ENCODE peak calls at places on chromosome 21, in eight cellular contexts. Z is heart left ventricle, I is endothelial cell of umbilical vein, K is H54, T is sigmoid colon, A is body of pancreas, D is transverse colon, U is tibial nerve. S is an unnamed sample.

GRCh38 chr21:33687634-33688033 is 45.3 kb downstream of the ITSN1 start:
- DNase-seq in I (no peak), U (no peak), A (no peak), D (no peak), K (no peak), Z (no peak), T (no peak), S (no peak)

GRCh38 chr21:31284797-31285397 is 59.2 kb downstream of the TIAM1 start:
- DNase-seq in T (no peak), K (peak), A (no peak), Z (peak), D (no peak), I (no peak), U (no peak), S (no peak)

GRCh38 chr21:42218836-42219605 is at the start of gene ABCG1:
- DNase-seq in A (no peak), D (peak), K (no peak), Z (no peak), T (peak), U (no peak), I (peak), S (no peak)

GRCh38 chr21:21268885-21269284 is 270.7 kb downstream of the NCAM2 start:
- DNase-seq in U (no peak), T (no peak), D (no peak), Z (no peak), I (no peak), A (no peak), K (no peak), S (no peak)

GRCh38 chr21:21101911-21102310 is 103.7 kb downstream of the NCAM2 start:
- DNase-seq in D (no peak), I (no peak), A (no peak), T (no peak), U (no peak), K (no peak), Z (no peak), S (no peak)

GRCh38 chr21:15098908-15099307 is 34.1 kb upstream of the NRIP1 start:
- DNase-seq in K (no peak), A (no peak), I (no peak), Z (no peak), U (no peak), D (no peak), T (no peak), S (no peak)

GRCh38 chr21:42770717-42771502 is 108.4 kb downstream of the WDR4 start:
- DNase-seq in K (no peak), I (no peak), A (no peak), D (no peak), T (no peak), Z (no peak), U (no peak), S (no peak)

GRCh38 chr21:34630536-34631143 is 15.7 kb upstream of the RCAN1 start:
- DNase-seq in T (no peak), I (peak), U (no peak), Z (no peak), D (no peak), K (peak), A (peak), S (peak)

GRCh38 chr21:43323244-43324005 is 103.5 kb downstream of the SIK1 start:
- DNase-seq in U (no peak), D (no peak), A (peak), K (no peak), I (no peak), T (no peak), Z (peak), S (no peak)

GRCh38 chr21:26850116-26850643 is 5.0 kb upstream of the ADAMTS1 start:
- DNase-seq in U (no peak), I (peak), A (no peak), T (no peak), Z (no peak), K (no peak), D (no peak), S (no peak)

GRCh38 chr21:32499249-32500055 is 85.9 kb downstream of the TCP10L start:
- DNase-seq in Z (peak), A (no peak), D (no peak), I (peak), T (peak), K (peak), U (no peak), S (no peak)

GRCh38 chr21:17610862-17611261 is 1.8 kb downstream of the BTG3 start:
- DNase-seq in Z (no peak), U (no peak), K (no peak), D (peak), T (peak), I (no peak), A (peak), S (no peak)

GRCh38 chr21:38968887-38969543 is 163.3 kb downstream of the ETS2 start:
- DNase-seq in K (no peak), D (no peak), I (no peak), U (no peak), T (no peak), Z (no peak), A (no peak), S (no peak)

GRCh38 chr21:42542196-42542595 is 28.5 kb downstream of the SLC37A1 start:
- DNase-seq in I (no peak), D (no peak), A (no peak), K (no peak), T (peak), U (no peak), Z (no peak), S (no peak)

GRCh38 chr21:18373631-18374030 is 30.0 kb downstream of the TMPRSS15 start:
- DNase-seq in Z (no peak), I (no peak), U (no peak), D (no peak), A (no peak), T (no peak), K (no peak), S (no peak)

GRCh38 chr21:28111151-28111619 is 881.5 kb downstream of the LTN1 start:
- DNase-seq in Z (peak), D (peak), K (no peak), U (no peak), I (peak), T (peak), A (peak), S (no peak)

GRCh38 chr21:32456497-32456918 is 44.0 kb downstream of the EVA1C start:
- DNase-seq in U (no peak), D (no peak), A (no peak), T (peak), K (no peak), I (peak), Z (no peak), S (no peak)

GRCh38 chr21:39373634-39374033 is 24.7 kb upstream of the HMGN1 start:
- DNase-seq in Z (no peak), T (no peak), K (no peak), I (peak), A (no peak), D (no peak), U (no peak), S (no peak)

GRCh38 chr21:38898422-38899098 is 92.8 kb downstream of the ETS2 start:
- DNase-seq in I (peak), U (no peak), Z (no peak), D (no peak), T (no peak), K (no peak), A (no peak), S (no peak)

GRCh38 chr21:34884346-34884929 is 164.7 kb downstream of the RUNX1 start:
- DNase-seq in Z (no peak), T (no peak), K (no peak), D (no peak), A (no peak), U (no peak), I (peak), S (no peak)

GRCh38 chr21:33115586-33116541 is 45.9 kb downstream of the OLIG1 start:
- DNase-seq in T (peak), Z (no peak), U (no peak), K (no peak), I (no peak), A (peak), D (no peak), S (no peak)

GRCh38 chr21:31354604-31355443 is 10.8 kb upstream of the TIAM1 start:
- DNase-seq in T (no peak), K (peak), I (no peak), Z (no peak), A (no peak), U (no peak), D (peak), S (no peak)

GRCh38 chr21:21114456-21114855 is 116.2 kb downstream of the NCAM2 start:
- DNase-seq in A (no peak), I (no peak), K (no peak), D (no peak), U (no peak), T (no peak), Z (no peak), S (no peak)

GRCh38 chr21:41260428-41260827 is 56.2 kb upstream of the FAM3B start:
- DNase-seq in Z (no peak), T (no peak), K (no peak), I (no peak), D (no peak), A (no peak), U (no peak), S (no peak)

GRCh38 chr21:44550807-44551206 is 498 bp downstream of the KRTAP10-2 start:
- DNase-seq in D (peak), T (no peak), Z (peak), A (no peak), U (no peak), I (no peak), K (no peak), S (no peak)

GRCh38 chr21:44548922-44549321 is 2.4 kb downstream of the KRTAP10-2 start:
- DNase-seq in K (no peak), A (no peak), D (no peak), U (no peak), Z (no peak), T (no peak), I (no peak), S (no peak)

GRCh38 chr21:44548381-44548780 is 2.9 kb downstream of the KRTAP10-2 start:
- DNase-seq in A (no peak), D (no peak), K (no peak), I (no peak), Z (no peak), U (no peak), T (no peak), S (no peak)

GRCh38 chr21:44549525-44550211 is 1.6 kb downstream of the KRTAP10-2 start:
- DNase-seq in K (no peak), U (no peak), T (no peak), I (no peak), D (no peak), Z (no peak), A (no peak), S (no peak)

DNA sequence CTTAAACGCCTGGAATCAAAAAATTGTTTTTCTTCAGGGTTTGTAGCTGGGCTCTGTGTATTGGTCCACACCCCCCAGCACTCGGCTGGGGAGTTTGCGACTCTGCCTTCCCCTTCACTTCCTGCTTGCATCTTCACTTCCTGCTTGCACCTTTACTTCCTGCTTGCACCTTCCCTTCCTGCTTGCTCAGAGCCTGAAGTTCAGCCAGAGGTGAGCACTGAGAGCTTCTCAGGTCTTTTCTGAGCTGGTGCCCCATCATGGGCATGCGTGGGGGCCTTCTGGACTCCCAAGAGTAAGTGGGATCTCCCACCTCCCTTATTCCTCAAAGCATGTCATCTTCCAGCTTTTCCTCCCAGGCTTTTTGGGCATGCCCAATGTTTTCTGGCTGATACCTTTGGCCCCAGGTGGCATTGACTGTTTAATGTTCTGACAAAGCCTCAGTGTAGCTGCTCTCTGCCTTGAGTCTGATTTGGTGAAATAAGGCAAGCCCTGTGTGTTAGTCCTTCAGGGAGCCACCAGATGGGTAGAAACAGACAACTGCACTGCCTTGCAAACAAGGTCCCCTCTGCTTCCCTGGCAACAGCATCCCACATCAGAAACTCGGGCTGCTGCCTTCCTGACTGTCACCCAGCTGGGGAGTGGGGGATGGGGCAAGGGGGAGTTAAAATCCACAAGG is 3.5 kb downstream of the KRTAP10-2 start:
- DNase-seq in I (no peak), A (no peak), D (no peak), T (no peak), Z (no peak), U (no peak), K (no peak), S (no peak)
- TF ChIP-seq POLR2A in I (no peak), A (no peak), D (no peak), T (no peak), Z (no peak), U (no peak), K (no peak), S (no peak)

DNA sequence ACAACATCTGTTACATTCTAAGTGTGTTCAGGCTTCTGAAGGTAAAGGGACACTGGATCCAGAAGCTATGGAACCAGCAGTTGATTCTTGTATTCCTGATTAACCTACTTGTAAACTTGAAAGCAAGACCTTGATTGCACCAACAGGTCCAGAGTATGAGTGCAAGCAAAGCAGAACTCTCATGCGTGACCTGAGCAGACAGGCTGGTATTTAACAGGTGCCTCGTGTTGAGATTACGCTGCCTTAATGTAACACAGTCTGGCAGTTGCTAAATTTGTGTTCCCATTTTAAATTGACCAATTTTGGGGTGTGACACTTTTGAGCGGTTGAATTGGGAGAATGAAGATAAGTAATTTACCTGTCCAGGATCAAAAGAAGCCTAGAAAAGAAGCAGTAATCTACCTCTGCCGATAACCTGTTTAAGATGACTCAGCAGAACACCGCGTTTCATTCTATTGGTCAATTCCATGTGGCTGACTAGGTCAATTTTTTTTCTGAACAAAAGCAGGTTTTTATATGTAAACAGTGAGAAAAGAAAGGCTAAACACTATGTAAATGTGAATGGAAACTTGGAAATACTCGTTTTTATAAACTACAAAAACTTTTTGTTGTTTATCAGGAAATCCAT is 147.6 kb downstream of the DYRK1A start:
- DNase-seq in K (no peak), I (no peak), A (no peak), Z (no peak), U (no peak), D (no peak), T (no peak), S (no peak)
- TF ChIP-seq POLR2A in K (no peak), I (no peak), A (no peak), Z (no peak), U (no peak), D (no peak), T (no peak), S (no peak)

GRCh38 chr21:25735221-25735894 is 586 bp downstream of the GABPA start:
- DNase-seq in A (peak), D (peak), I (peak), K (peak), Z (peak), U (peak), T (peak), S (peak)

GRCh38 chr21:25732091-25732760 is 2.5 kb downstream of the ATP5PF start:
- DNase-seq in K (no peak), I (no peak), A (no peak), U (no peak), T (no peak), D (no peak), Z (no peak), S (no peak)

GRCh38 chr21:25733859-25734653 is 648 bp downstream of the ATP5PF start:
- DNase-seq in I (peak), U (no peak), T (no peak), Z (peak), D (no peak), K (no peak), A (no peak), S (no peak)

GRCh38 chr21:25735895-25736597 is 1.3 kb downstream of the GABPA start:
- DNase-seq in K (no peak), Z (no peak), T (no peak), D (no peak), U (no peak), A (no peak), I (peak), S (no peak)

GRCh38 chr21:25734654-25735220 is at the start of the genes ATP5PF and GABPA:
- DNase-seq in A (peak), K (peak), Z (peak), U (peak), D (peak), I (peak), T (peak), S (peak)
- TF ChIP-seq POLR2A in A (peak), K (peak), Z (peak), U (peak), D (peak), I (peak), T (peak), S (peak)

GRCh38 chr21:35965699-35966098 is 94.6 kb downstream of the SETD4 start:
- DNase-seq in U (no peak), K (no peak), T (no peak), Z (no peak), I (no peak), D (no peak), A (no peak), S (no peak)

GRCh38 chr21:35968564-35968963 is 91.8 kb downstream of the SETD4 start:
- DNase-seq in T (no peak), D (no peak), K (no peak), A (no peak), I (no peak), Z (no peak), U (no peak), S (no peak)

GRCh38 chr21:35969281-35969680 is 91.0 kb downstream of the SETD4 start:
- DNase-seq in K (no peak), Z (no peak), T (no peak), D (no peak), U (no peak), I (no peak), A (no peak), S (no peak)

GRCh38 chr21:35962917-35963316 is 97.4 kb downstream of the SETD4 start:
- DNase-seq in A (no peak), K (no peak), U (no peak), T (no peak), I (no peak), Z (no peak), D (no peak), S (no peak)

GRCh38 chr21:35963920-35964451 is 96.3 kb downstream of the SETD4 start:
- DNase-seq in D (no peak), I (no peak), T (no peak), K (peak), A (no peak), U (no peak), Z (no peak), S (no peak)
- TF ChIP-seq POLR2A in D (no peak), I (no peak), T (no peak), K (peak), A (no peak), U (no peak), Z (no peak), S (no peak)

GRCh38 chr21:29316029-29316742 is 17.5 kb downstream of the BACH1 start:
- DNase-seq in T (no peak), U (no peak), K (no peak), A (no peak), D (no peak), Z (no peak), I (no peak), S (no peak)

GRCh38 chr21:29316806-29317205 is 18.1 kb downstream of the BACH1 start:
- DNase-seq in D (no peak), T (no peak), K (no peak), A (no peak), Z (no peak), U (no peak), I (no peak), S (no peak)

GRCh38 chr21:29311802-29312201 is 13.1 kb downstream of the BACH1 start:
- DNase-seq in I (no peak), D (no peak), Z (no peak), K (no peak), A (no peak), T (no peak), U (no peak), S (no peak)

GRCh38 chr21:29315155-29315749 is 16.5 kb downstream of the BACH1 start:
- DNase-seq in D (no peak), I (no peak), U (no peak), A (no peak), Z (no peak), T (no peak), K (no peak), S (no peak)

GRCh38 chr21:29313662-29314408 is 15.1 kb downstream of the BACH1 start:
- DNase-seq in T (no peak), I (peak), K (no peak), D (no peak), U (no peak), A (no peak), Z (no peak), S (no peak)
- TF ChIP-seq POLR2A in T (no peak), I (no peak), K (no peak), D (no peak), U (no peak), A (no peak), Z (no peak), S (peak)

GRCh38 chr21:46664316-46664995 is 29.0 kb downstream of the PRMT2 start:
- DNase-seq in Z (no peak), U (no peak), I (no peak), T (no peak), K (no peak), A (no peak), D (no peak), S (no peak)

GRCh38 chr21:46667191-46667734 is 31.8 kb downstream of the PRMT2 start:
- DNase-seq in Z (no peak), T (no peak), A (no peak), U (no peak), K (peak), I (peak), D (no peak), S (peak)

GRCh38 chr21:46665566-46665965 is 30.1 kb downstream of the PRMT2 start:
- DNase-seq in T (no peak), K (no peak), I (no peak), U (no peak), A (no peak), D (no peak), Z (no peak), S (no peak)

GRCh38 chr21:46668381-46668780 is 32.9 kb downstream of the PRMT2 start:
- DNase-seq in I (no peak), Z (no peak), K (no peak), U (no peak), T (no peak), A (no peak), D (no peak), S (no peak)

DNA sequence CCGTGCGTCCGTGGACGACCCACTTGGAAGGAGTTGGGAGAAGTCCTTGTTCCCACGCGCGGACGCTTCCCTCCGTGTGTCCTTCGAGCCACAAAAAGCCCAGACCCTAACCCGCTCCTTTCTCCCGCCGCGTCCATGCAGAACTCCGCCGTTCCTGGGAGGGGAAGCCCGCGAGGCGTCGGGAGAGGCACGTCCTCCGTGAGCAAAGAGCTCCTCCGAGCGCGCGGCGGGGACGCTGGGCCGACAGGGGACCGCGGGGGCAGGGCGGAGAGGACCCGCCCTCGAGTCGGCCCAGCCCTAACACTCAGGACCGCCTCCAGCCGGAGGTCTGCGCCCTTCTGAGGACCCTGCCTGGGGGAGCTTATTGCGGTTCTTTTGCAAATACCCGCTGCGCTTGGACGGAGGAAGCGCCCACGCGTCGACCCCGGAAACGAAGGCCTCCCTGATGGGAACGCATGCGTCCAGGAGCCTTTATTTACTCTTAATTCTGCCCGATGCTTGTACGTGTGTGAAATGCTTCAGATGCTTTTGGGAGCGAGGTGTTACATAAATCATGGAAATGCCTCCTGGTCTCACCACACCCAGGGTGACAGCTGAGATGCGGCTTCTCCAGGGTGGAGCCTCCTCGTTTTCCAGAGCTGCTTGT is 32.4 kb downstream of the PRMT2 start:
- DNase-seq in Z (no peak), I (peak), D (no peak), T (no peak), A (no peak), K (peak), U (no peak), S (peak)
- TF ChIP-seq POLR2A in Z (no peak), I (no peak), D (no peak), T (no peak), A (no peak), K (peak), U (no peak), S (no peak)